ENCODE peak calls at places on chromosomes 13 and 19, in four cellular contexts. F is uterus, Q is astrocyte, W is tibial nerve. R is an unnamed sample.

GRCh38 chr19:5563941-5564612 is 3.7 kb downstream of the TINCR start:
- DNase-seq in F (no peak), Q (no peak), W (no peak), R (no peak)

GRCh38 chr19:39351537-39352037 is 9.4 kb downstream of the SAMD4B start:
- DNase-seq in F (no peak), Q (no peak), W (no peak), R (no peak)

GRCh38 chr13:24083141-24083540 is 77.4 kb upstream of the SPATA13 start:
- DNase-seq in F (no peak), Q (no peak), W (no peak), R (no peak)

GRCh38 chr19:52734340-52734892 is 428 bp downstream of the ZNF611 start:
- DNase-seq in F (peak; percentile 21), Q (no peak), W (no peak), R (no peak)

GRCh38 chr19:55497777-55498176 is 9.5 kb downstream of the SSC5D start:
- DNase-seq in F (no peak), Q (no peak), W (no peak), R (no peak)

GRCh38 chr19:51664997-51665396 is 18.4 kb upstream of the SIGLEC14 start:
- DNase-seq in F (no peak), Q (no peak), W (no peak), R (no peak)

GRCh38 chr19:28435551-28436261 is 777.2 kb downstream of the UQCRFS1 start:
- DNase-seq in F (no peak), Q (no peak), W (peak; percentile 8), R (no peak)

GRCh38 chr19:38304866-38305429 is 897 bp downstream of the C19orf33 start:
- DNase-seq in F (no peak), Q (no peak), W (no peak), R (no peak)

GRCh38 chr19:29854033-29854432 is 42.2 kb downstream of the CCNE1 start:
- DNase-seq in F (no peak), Q (no peak), W (no peak), R (no peak)

DNA sequence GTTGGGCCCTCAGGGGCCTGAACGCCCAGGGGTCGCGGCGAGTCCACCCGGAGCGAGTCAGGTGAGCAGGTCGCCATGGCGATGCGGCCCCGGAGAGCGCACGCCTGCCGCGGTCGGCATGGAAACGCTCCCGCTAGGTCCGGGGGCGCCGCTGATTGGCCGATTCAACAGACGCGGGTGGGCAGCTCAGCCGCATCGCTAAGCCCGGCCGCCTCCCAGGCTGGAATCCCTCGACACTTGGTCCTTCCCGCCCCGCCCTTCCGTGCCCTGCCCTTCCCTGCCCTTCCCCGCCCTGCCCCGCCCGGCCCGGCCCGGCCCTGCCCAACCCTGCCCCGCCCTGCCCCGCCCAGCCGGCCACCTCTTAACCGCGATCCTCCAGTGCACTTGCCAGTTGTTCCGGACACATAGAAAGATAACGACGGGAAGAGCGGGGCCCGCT is at the start of gene CCNA1:
- DNase-seq in F (peak; percentile 42), Q (no peak), W (no peak), R (no peak)
- H3K4me3 ChIP-seq in F (peak within 1 kb of the TSS; percentile 41), Q (peak within 1 kb of the TSS; percentile 64), W (peak within 1 kb of the TSS; percentile 49), R (no peak within 1 kb of the TSS)

DNA sequence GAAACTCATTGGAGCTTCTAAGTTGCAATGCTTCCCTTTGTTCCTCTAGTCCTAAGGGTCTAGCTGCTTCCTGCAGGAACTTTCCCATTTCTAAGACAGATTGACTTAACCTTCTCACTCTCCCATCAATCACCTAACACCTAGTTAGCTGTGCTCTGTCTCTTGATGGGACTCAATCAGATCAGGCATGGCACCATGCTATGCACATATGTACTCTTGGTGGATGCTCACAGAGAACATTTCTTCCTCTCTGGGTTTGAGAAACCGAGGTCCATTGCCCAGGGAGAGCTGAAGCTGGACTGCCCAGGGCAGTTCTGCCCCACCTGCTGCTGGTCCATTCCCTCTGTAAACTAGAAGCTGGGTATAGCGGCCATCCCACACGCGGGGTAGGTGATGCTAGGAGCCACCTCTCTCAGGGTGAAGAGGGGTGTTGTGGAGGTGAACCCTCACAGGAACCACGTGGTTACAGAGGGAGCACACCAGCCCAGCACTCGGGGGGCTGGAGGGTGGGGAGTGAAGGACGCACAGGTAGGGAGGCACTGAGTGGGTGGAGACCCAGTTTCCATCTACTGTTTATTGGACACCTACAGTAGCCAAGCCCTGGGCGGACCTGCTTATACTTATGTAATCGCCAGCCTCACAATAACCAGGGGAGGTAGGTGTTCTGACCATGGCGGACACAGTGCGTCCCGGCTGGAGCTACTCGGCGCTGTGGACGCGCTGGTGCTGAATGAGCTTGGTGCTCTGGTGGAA is 3.1 kb upstream of the UBE2M start:
- DNase-seq in F (no peak), Q (no peak), W (no peak), R (no peak)
- H3K4me3 ChIP-seq in F (peak overlapping the region; percentile 18), Q (peak overlapping the region; percentile 46), W (peak overlapping the region; percentile 21), R (peak overlapping the region; percentile 59)

GRCh38 chr13:101835920-101836319 is 383.4 kb downstream of the ITGBL1 start:
- DNase-seq in F (no peak), Q (no peak), W (no peak), R (no peak)
- H3K4me3 ChIP-seq in F (no peak overlapping the region), Q (no peak overlapping the region), W (no peak overlapping the region), R (no peak overlapping the region)

GRCh38 chr13:45365558-45365885 is 24.5 kb upstream of the TPT1 start:
- DNase-seq in F (no peak), Q (no peak), W (no peak), R (no peak)
- H3K4me3 ChIP-seq in F (no peak overlapping the region), Q (no peak overlapping the region), W (no peak overlapping the region), R (no peak overlapping the region)

DNA sequence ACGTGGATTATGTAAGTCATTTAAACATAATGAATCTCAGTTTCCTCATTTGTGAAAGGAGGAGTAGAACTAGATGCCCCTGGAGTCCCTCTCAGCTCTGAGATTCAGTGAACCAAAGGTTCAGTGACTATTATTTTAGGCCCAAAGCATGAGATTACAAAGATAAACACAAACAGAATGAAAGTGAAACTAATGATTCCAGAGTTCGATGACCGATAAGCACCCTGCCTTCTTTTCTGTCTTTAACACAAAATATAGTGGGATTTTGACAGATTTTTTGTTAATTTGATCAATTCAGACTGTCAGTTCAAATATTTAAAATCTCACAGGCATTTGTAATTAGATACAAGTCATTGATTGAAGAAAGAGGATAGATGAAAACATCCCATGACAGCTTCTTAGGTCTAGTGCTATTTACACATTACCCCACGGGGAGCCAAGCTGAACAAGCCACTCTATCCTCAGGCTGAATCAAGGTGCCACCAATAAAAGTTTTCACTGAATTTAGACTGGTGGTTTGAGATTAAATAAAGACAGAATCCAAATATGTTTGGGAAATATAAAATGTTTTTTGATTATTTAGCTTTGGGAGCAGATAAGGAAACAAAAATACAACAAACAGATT is 64.6 kb upstream of the RAP2A start:
- DNase-seq in F (no peak), Q (no peak), W (no peak), R (no peak)
- H3K4me3 ChIP-seq in F (peak overlapping the region; percentile 18), Q (peak overlapping the region; percentile 40), W (peak overlapping the region; percentile 21), R (peak overlapping the region; percentile 26)

GRCh38 chr19:14540741-14541525 is 11.5 kb downstream of the TECR start:
- DNase-seq in F (no peak), Q (no peak), W (no peak), R (no peak)
- H3K4me3 ChIP-seq in F (no peak overlapping the region), Q (no peak overlapping the region), W (no peak overlapping the region), R (no peak overlapping the region)

R was measured in CD8-positive, alpha-beta memory T cell.